ENCODE peak calls at places on chromosomes 16 and 17, in eight cellular contexts. D, L, V, O, X, U, R and Y are unnamed samples.
A peak's percentile ranks its signal among the peaks of the same experiment; 100 is the strongest.

GRCh38 chr17:17303010-17303846 is at the start of gene NT5M:
- DNase-seq in D (peak; percentile 89), L (peak; percentile 46), V (peak; percentile 46), O (peak; percentile 83), X (peak; percentile 92), U (peak; percentile 79), R (peak; percentile 91), Y (peak; percentile 67)

GRCh38 chr17:74842599-74843351 is 16.9 kb downstream of the GRIN2C start:
- DNase-seq in D (peak; percentile 87), L (peak; percentile 22), V (peak; percentile 64), O (peak; percentile 76), X (peak; percentile 89), U (peak; percentile 44), R (peak; percentile 96), Y (peak; percentile 35)

GRCh38 chr17:10172241-10172741 is 26.1 kb downstream of the GAS7 start:
- DNase-seq in D (no peak), L (no peak), V (no peak), O (no peak), X (no peak), U (no peak), R (no peak), Y (no peak)

GRCh38 chr17:45732926-45733505 is 51.1 kb upstream of the CRHR1 start:
- DNase-seq in D (no peak), L (no peak), V (no peak), O (no peak), X (no peak), U (no peak), R (no peak), Y (no peak)

GRCh38 chr17:42120161-42121065 is 754 bp downstream of the KAT2A start:
- DNase-seq in D (no peak), L (no peak), V (no peak), O (no peak), X (peak; percentile 79), U (no peak), R (peak; percentile 82), Y (no peak)

GRCh38 chr17:48753794-48754499 is 25.4 kb upstream of the HOXB13 start:
- DNase-seq in D (no peak), L (no peak), V (no peak), O (no peak), X (no peak), U (no peak), R (no peak), Y (no peak)

GRCh38 chr17:39920218-39921210 is 2.1 kb upstream of the GSDMB start:
- DNase-seq in D (no peak), L (no peak), V (no peak), O (no peak), X (no peak), U (no peak), R (no peak), Y (no peak)

GRCh38 chr17:80948091-80948960 is 43.3 kb upstream of the CHMP6 start:
- DNase-seq in D (peak; percentile 47), L (no peak), V (no peak), O (no peak), X (no peak), U (no peak), R (no peak), Y (no peak)

GRCh38 chr16:85903576-85903975 is 4.6 kb downstream of the IRF8 start:
- DNase-seq in D (no peak), L (no peak), V (no peak), O (no peak), X (no peak), U (no peak), R (no peak), Y (no peak)

GRCh38 chr17:34379876-34380275 is 16.8 kb upstream of the CCL1 start:
- DNase-seq in D (no peak), L (no peak), V (no peak), O (no peak), X (no peak), U (no peak), R (no peak), Y (no peak)

GRCh38 chr16:27169511-27170071 is 33.7 kb upstream of the KDM8 start:
- DNase-seq in D (no peak), L (peak; percentile 99), V (no peak), O (no peak), X (peak; percentile 29), U (peak; percentile 81), R (no peak), Y (peak; percentile 23)

GRCh38 chr17:29549169-29549935 is 17.5 kb downstream of the ABHD15 start:
- DNase-seq in D (no peak), L (peak; percentile 44), V (no peak), O (no peak), X (no peak), U (no peak), R (no peak), Y (no peak)

GRCh38 chr16:56201030-56201429 is 9.7 kb downstream of the GNAO1 start:
- DNase-seq in D (no peak), L (no peak), V (no peak), O (no peak), X (no peak), U (no peak), R (no peak), Y (no peak)

GRCh38 chr17:81018044-81018802 is 16.7 kb upstream of the BAIAP2 start:
- DNase-seq in D (peak; percentile 55), L (peak; percentile 44), V (no peak), O (no peak), X (peak; percentile 82), U (peak; percentile 41), R (no peak), Y (no peak)

GRCh38 chr17:15279011-15279477 is 13.9 kb upstream of the PMP22 start:
- DNase-seq in D (no peak), L (peak; percentile 90), V (no peak), O (no peak), X (no peak), U (peak; percentile 83), R (peak; percentile 82), Y (peak; percentile 69)

GRCh38 chr17:21194688-21195087 is 19.3 kb downstream of the TMEM11 start:
- DNase-seq in D (no peak), L (no peak), V (no peak), O (peak; percentile 73), X (no peak), U (peak; percentile 59), R (no peak), Y (no peak)

GRCh38 chr16:57775661-57776469 is 26.4 kb downstream of the KIFC3 start:
- DNase-seq in D (no peak), L (no peak), V (peak; percentile 71), O (no peak), X (peak; percentile 95), U (no peak), R (no peak), Y (no peak)
- TF ChIP-seq CTCF in D (no peak), L (peak; percentile 28), V (peak; percentile 83), O (no peak), X (peak; percentile 80), U (peak; percentile 19), R (no peak), Y (no peak)

GRCh38 chr16:265002-265529 is 10.7 kb downstream of the RGS11 start:
- DNase-seq in D (no peak), L (no peak), V (no peak), O (no peak), X (no peak), U (no peak), R (no peak), Y (no peak)

GRCh38 chr16:264440-264951 is 11.2 kb downstream of the RGS11 start:
- DNase-seq in D (no peak), L (no peak), V (no peak), O (no peak), X (no peak), U (no peak), R (no peak), Y (no peak)

GRCh38 chr16:263944-264343 is 11.8 kb downstream of the RGS11 start:
- DNase-seq in D (no peak), L (no peak), V (no peak), O (no peak), X (no peak), U (no peak), R (no peak), Y (no peak)

GRCh38 chr16:262121-262745 is 13.5 kb downstream of the RGS11 start:
- DNase-seq in D (no peak), L (no peak), V (no peak), O (no peak), X (no peak), U (no peak), R (no peak), Y (no peak)

DNA sequence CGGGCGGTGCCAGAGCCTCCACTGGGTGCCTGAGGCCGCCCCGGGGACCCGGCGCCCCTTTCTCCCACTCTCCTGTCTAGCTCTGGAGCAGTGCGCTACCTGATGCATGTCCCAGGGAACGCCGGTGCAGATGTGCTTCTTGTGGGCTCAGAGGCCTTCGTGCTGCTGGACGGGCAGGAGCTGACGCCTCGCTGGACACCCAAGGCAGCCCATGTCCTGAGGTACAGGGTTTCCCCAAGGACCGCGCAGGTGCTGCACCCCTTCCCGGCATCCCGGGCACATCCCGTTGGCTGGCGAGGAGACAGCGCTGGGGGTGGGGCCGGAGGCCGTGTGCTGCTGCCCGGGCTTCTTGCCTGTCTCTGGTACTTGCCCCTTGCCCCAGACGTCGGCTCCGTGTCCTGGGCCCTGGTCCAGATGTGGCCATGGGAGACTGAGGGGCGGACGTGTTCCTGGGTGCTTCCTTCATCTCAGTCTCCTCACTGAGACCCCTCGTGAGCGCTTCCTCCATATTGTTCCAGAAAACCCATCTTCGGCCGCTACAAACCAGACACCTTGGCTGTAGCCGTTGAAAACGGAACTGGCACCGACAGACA is 12.5 kb downstream of the RGS11 start:
- DNase-seq in D (no peak), L (no peak), V (no peak), O (no peak), X (no peak), U (no peak), R (no peak), Y (no peak)
- TF ChIP-seq CTCF in D (no peak), L (no peak), V (no peak), O (no peak), X (no peak), U (no peak), R (no peak), Y (no peak)

GRCh38 chr17:31281061-31281460 is 16.0 kb downstream of the OMG start:
- DNase-seq in D (no peak), L (no peak), V (no peak), O (no peak), X (no peak), U (no peak), R (no peak), Y (no peak)
- TF ChIP-seq CTCF in D (no peak), L (no peak), V (no peak), O (no peak), X (no peak), U (no peak), R (no peak), Y (no peak)

GRCh38 chr17:76053230-76054111 is 18.8 kb downstream of the SRP68 start:
- DNase-seq in D (no peak), L (peak; percentile 82), V (no peak), O (no peak), X (no peak), U (peak; percentile 94), R (peak; percentile 27), Y (peak; percentile 70)

GRCh38 chr17:76051571-76051970 is 20.7 kb downstream of the SRP68 start:
- DNase-seq in D (no peak), L (no peak), V (no peak), O (no peak), X (no peak), U (no peak), R (no peak), Y (no peak)

GRCh38 chr17:76054112-76054476 is 18.2 kb downstream of the SRP68 start:
- DNase-seq in D (no peak), L (peak; percentile 71), V (no peak), O (no peak), X (no peak), U (peak; percentile 93), R (peak; percentile 34), Y (peak; percentile 71)

GRCh38 chr17:76051071-76051467 is 21.2 kb downstream of the SRP68 start:
- DNase-seq in D (no peak), L (peak; percentile 59), V (no peak), O (no peak), X (no peak), U (peak; percentile 78), R (no peak), Y (no peak)

GRCh38 chr17:76056882-76057281 is 15.4 kb downstream of the SRP68 start:
- DNase-seq in D (no peak), L (no peak), V (no peak), O (no peak), X (no peak), U (peak; percentile 67), R (no peak), Y (no peak)
- TF ChIP-seq CTCF in D (no peak), L (no peak), V (no peak), O (no peak), X (no peak), U (peak; percentile 46), R (no peak), Y (no peak)